ENCODE peak calls at places on chromosomes 16 and 17, in six cellular contexts. P is endothelial cell, D is cardiac fibroblast, L is Caco-2, N is retinal pigment epithelial cell, R is right atrium auricular region. O is an unnamed sample.

GRCh38 chr17:1583569-1583968 is 21.0 kb upstream of the PITPNA start:
- DNase-seq in P (no peak), L (no peak), D (no peak), N (no peak), R (no peak), O (no peak)

GRCh38 chr17:9105068-9105868 is 84.0 kb downstream of the NTN1 start:
- DNase-seq in R (no peak), D (no peak), P (no peak), N (no peak), L (no peak), O (no peak)

GRCh38 chr17:78379134-78379497 is 667 bp downstream of the PGS1 start:
- DNase-seq in R (no peak), L (no peak), D (peak), P (no peak), N (peak), O (no peak)

GRCh38 chr17:28545787-28546415 is 6.5 kb downstream of the UNC119 start:
- DNase-seq in R (no peak), N (no peak), P (no peak), D (no peak), L (no peak), O (no peak)

GRCh38 chr17:27598337-27599050 is 32.5 kb upstream of the LGALS9 start:
- DNase-seq in P (no peak), N (no peak), R (no peak), L (no peak), D (no peak), O (no peak)

GRCh38 chr17:68711858-68712257 is 110.7 kb upstream of the FAM20A start:
- DNase-seq in L (no peak), R (no peak), P (no peak), D (peak), N (no peak), O (no peak)

GRCh38 chr16:61195006-61195405 is 841.2 kb downstream of the CDH8 start:
- DNase-seq in P (no peak), D (no peak), N (no peak), L (no peak), R (no peak), O (no peak)

GRCh38 chr17:48001187-48001586 is 30.3 kb downstream of the CDK5RAP3 start:
- DNase-seq in N (no peak), R (no peak), D (peak), P (no peak), L (no peak), O (no peak)

GRCh38 chr16:4486126-4486893 is 10.1 kb downstream of the HMOX2 start:
- DNase-seq in N (no peak), D (no peak), L (no peak), R (peak), P (no peak), O (no peak)

GRCh38 chr16:58497935-58498334 is 2.0 kb upstream of the NDRG4 start:
- DNase-seq in P (no peak), N (no peak), L (no peak), R (no peak), D (no peak), O (no peak)

GRCh38 chr17:1109606-1110523 is 69.9 kb downstream of the ABR start:
- DNase-seq in P (peak), D (no peak), R (no peak), L (peak), N (no peak), O (no peak)

GRCh38 chr16:68270353-68270752 is 6.0 kb downstream of the SLC7A6 start:
- DNase-seq in N (no peak), L (no peak), R (no peak), P (no peak), D (no peak), O (no peak)

GRCh38 chr17:2025220-2025621 is at the start of gene RTN4RL1:
- DNase-seq in R (peak), P (no peak), L (peak), N (no peak), D (peak), O (no peak)

GRCh38 chr17:14845562-14846335 is 419.4 kb downstream of the PMP22 start:
- DNase-seq in P (no peak), R (no peak), L (no peak), D (peak), N (peak), O (no peak)

GRCh38 chr17:50626037-50626574 is 8.6 kb upstream of the ABCC3 start:
- DNase-seq in R (peak), D (peak), P (peak), L (peak), N (peak), O (no peak)

GRCh38 chr17:56165017-56165720 is 11.9 kb downstream of the ANKFN1 start:
- DNase-seq in R (no peak), P (no peak), D (no peak), L (no peak), N (no peak), O (no peak)

GRCh38 chr17:4600563-4600962 is 16.2 kb downstream of the SMTNL2 start:
- DNase-seq in P (no peak), D (no peak), L (peak), N (no peak), R (no peak), O (no peak)

GRCh38 chr16:10992797-10993196 is 48.4 kb downstream of the CLEC16A start:
- DNase-seq in P (no peak), L (no peak), D (peak), N (peak), R (no peak), O (peak)

GRCh38 chr16:86034421-86034919 is 135.5 kb downstream of the IRF8 start:
- DNase-seq in D (no peak), N (no peak), R (no peak), P (no peak), L (no peak), O (no peak)

GRCh38 chr16:85983606-85984005 is 84.6 kb downstream of the IRF8 start:
- DNase-seq in D (no peak), R (no peak), N (no peak), L (no peak), P (no peak), O (no peak)

GRCh38 chr17:48002208-48002919 is 31.5 kb downstream of the CDK5RAP3 start:
- DNase-seq in D (peak), N (peak), P (no peak), R (no peak), L (no peak), O (no peak)

GRCh38 chr16:87201052-87201451 is 116.1 kb downstream of the C16orf95 start:
- DNase-seq in N (peak), R (peak), D (peak), L (no peak), P (no peak), O (peak)

GRCh38 chr16:51820176-51820575 is 669.1 kb upstream of the SALL1 start:
- DNase-seq in R (no peak), N (no peak), D (no peak), L (no peak), P (no peak), O (no peak)

GRCh38 chr16:51881731-51882130 is 665.2 kb downstream of the TOX3 start:
- DNase-seq in P (no peak), R (no peak), N (no peak), L (no peak), D (peak), O (peak)

GRCh38 chr17:58330997-58331814 is 2.6 kb upstream of the TSPOAP1 start:
- DNase-seq in R (no peak), D (no peak), N (no peak), L (no peak), P (no peak), O (no peak)
- TF ChIP-seq CTCF in R (no peak), D (no peak), N (no peak), L (no peak), P (no peak), O (no peak)

DNA sequence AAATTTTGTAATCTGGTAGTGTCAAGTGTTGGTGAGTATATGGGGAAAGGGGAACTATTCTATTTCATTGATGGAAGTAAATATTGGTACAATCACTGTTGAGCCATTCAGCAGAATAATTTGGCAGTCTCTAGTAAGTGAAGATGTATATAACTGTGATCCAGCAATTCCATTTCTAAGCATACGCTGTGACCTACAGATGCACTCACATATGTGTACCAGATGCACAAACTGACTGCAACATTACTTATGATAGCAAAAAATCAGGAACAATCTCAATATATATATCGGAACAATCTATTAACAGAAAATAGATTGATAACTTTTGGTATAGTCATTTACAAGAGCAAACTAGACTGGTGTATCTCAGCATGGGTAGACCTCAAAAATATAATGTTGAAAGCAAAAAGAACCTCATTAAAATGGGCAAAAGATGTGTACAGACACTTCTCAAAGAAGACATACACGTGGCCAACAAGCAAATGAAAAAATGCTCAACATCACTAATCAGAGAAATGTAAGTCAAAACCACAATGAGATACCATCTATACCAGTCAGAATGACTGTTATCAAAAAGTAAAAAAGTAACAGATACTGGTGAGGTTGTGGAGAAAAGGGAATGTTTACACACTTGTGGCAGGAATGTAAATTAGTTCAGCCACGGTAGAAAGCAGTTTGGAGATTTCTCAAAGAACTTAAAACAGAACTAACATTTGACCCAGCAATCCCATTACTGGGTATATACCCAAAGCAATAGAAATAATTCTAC is 20.8 kb downstream of the ADAP2 start:
- DNase-seq in D (no peak), N (no peak), P (no peak), R (no peak), L (no peak), O (no peak)
- TF ChIP-seq CTCF in D (no peak), N (no peak), P (no peak), R (no peak), L (no peak), O (peak)

GRCh38 chr16:28298511-28298878 is 6.2 kb downstream of the SBK1 start:
- DNase-seq in N (no peak), P (no peak), D (no peak), R (no peak), L (no peak), O (no peak)
- TF ChIP-seq CTCF in N (no peak), P (no peak), D (no peak), R (no peak), L (no peak), O (no peak)

DNA sequence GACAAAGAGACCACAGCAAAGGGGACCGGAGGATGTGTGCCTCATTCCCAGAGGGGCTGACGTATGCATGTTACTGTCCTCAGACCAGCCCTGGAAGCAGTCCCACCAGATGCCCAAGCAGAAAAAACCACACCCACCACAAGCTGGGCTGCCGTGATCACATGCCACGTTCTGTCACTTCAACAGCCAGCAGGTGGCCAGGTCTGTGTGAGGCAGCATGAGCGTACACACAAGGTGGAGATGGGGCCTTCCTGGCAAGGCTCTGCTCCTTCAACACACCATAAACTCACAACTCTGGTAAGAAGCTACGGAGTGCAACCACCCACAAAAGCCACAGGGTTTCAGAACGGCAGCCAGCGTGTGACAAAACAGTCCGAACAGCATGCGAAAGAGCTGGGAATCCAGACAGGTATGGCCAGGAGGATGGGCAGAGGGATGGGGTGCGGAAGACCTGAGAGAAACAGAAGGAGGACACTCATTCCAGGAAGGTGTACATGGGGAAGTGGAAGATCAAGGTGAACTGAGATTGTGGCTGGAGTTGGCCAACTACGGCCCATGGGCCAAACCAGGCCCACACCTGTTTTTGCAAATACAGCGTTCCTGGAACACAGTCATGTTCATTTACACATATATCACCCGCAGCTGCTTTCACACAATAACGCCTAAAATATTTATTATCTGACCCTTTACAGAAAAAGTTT is 27.9 kb downstream of the MBTPS1 start:
- DNase-seq in D (no peak), L (peak), R (no peak), P (no peak), N (no peak), O (no peak)
- TF ChIP-seq CTCF in D (no peak), L (no peak), R (no peak), P (no peak), N (peak), O (no peak)

DNA sequence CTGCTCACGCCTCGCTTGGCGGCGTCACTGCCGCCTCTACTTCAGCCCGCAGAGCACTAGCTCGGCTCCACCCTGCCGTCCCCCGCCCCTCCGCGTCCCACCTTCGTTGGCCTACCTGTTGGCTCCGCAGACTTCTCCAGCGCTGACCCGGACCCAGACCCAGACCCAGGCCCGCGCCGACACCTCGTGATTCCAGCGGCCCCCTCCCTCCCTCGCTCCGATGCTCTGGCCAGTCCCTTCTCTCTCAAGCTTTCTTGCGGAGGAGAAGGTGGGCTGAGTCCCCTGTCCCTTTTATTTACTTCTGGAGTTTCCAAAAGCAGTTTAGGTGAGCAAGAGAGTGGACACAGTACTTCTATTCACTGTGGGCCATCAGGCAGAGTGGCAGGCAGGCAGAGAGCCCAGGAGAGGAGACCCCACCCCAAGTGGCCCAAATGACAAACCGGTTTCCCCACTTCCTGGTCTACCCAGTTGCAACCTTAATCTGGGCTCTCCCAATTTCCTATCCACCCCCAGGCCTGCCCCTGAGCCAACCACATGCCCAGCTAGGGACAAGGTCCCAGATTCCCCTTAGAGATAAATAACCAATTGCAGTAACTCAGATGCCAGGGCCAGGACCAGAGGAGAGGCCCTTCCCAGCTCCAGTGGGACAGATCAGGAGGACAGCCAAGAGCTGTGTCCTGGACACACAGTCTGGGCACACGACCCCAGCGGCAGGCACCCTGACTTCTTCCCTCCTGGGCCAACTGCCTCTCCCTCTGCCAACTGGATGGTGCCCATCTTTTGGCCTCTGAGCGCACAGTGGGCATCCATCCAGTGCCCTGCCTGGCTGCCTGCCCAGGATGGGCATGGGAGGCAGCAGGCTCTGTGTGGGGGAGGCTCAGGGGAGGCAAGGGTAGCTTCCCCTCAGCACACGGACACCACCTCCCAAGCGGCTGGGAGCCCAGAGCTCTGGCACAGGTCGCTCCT is 1.2 kb upstream of the SRCIN1 start:
- DNase-seq in N (no peak), D (no peak), P (no peak), R (no peak), L (no peak), O (no peak)
- TF ChIP-seq CTCF in N (no peak), D (no peak), P (no peak), R (peak), L (no peak), O (no peak)

O was measured in AG04449.